ENCODE peak calls at places on chromosomes 1 and 21, in seven cellular contexts. C is H9; Z is psoas muscle; R is transverse colon; J is gastrocnemius medialis; I is CD4-positive, CD25-positive, alpha-beta regulatory T cell; K is endothelial cell of umbilical vein. F is an unnamed sample. For H3K4me1, the result is how much of the 10 kb centered on the place peaks cover.

GRCh38 chr1:228377664-228378452 is 28.8 kb downstream of the TRIM11 start:
- DNase-seq in Z (peak), I (no peak), K (no peak), C (no peak), J (no peak), R (no peak), F (peak)

GRCh38 chr1:169914534-169914933 is 20.8 kb upstream of the SCYL3 start:
- DNase-seq in J (no peak), Z (no peak), C (no peak), K (peak), I (no peak), R (no peak), F (no peak)

GRCh38 chr21:15679630-15680029 is 50.2 kb upstream of the USP25 start:
- DNase-seq in Z (no peak), J (no peak), I (no peak), K (no peak), R (no peak), C (no peak), F (no peak)

GRCh38 chr1:164296172-164296571 is 262.8 kb upstream of the PBX1 start:
- DNase-seq in I (no peak), Z (no peak), J (no peak), R (peak), K (no peak), C (no peak), F (no peak)

GRCh38 chr1:76782777-76783176 is 84.5 kb upstream of the ST6GALNAC5 start:
- DNase-seq in Z (no peak), R (no peak), C (no peak), I (no peak), J (no peak), K (no peak), F (no peak)

GRCh38 chr21:26846036-26846931 is 1.1 kb upstream of the ADAMTS1 start:
- DNase-seq in I (no peak), Z (peak), R (peak), J (peak), K (peak), C (peak), F (peak)

GRCh38 chr1:66446261-66447001 is 87.5 kb upstream of the SGIP1 start:
- DNase-seq in R (no peak), Z (no peak), K (peak), J (no peak), I (peak), C (no peak), F (no peak)

GRCh38 chr1:87045757-87046422 is 131.5 kb downstream of the HS2ST1 start:
- DNase-seq in Z (no peak), J (no peak), R (no peak), C (no peak), I (peak), K (no peak), F (no peak)

GRCh38 chr1:162178432-162178831 is 108.9 kb downstream of the NOS1AP start:
- DNase-seq in C (no peak), R (no peak), K (no peak), Z (no peak), J (no peak), I (no peak), F (no peak)

GRCh38 chr21:25583370-25584133 is 23.7 kb downstream of the MRPL39 start:
- DNase-seq in Z (no peak), K (no peak), J (no peak), I (no peak), R (no peak), C (no peak), F (no peak)

GRCh38 chr1:209895709-209896108 is 42.3 kb upstream of the SYT14 start:
- DNase-seq in K (peak), C (no peak), R (no peak), I (no peak), J (no peak), Z (no peak), F (no peak)

GRCh38 chr21:45138199-45139002 is 64.0 kb downstream of the ADARB1 start:
- DNase-seq in K (peak), J (peak), R (peak), I (peak), Z (peak), C (peak), F (no peak)

GRCh38 chr1:78419309-78419708 is 71.5 kb upstream of the PTGFR start:
- DNase-seq in I (no peak), K (no peak), Z (no peak), C (no peak), J (no peak), R (no peak), F (no peak)

GRCh38 chr1:54028306-54029251 is 10.6 kb upstream of the LDLRAD1 start:
- DNase-seq in R (no peak), K (no peak), C (no peak), Z (no peak), I (no peak), J (no peak), F (no peak)

GRCh38 chr1:178361847-178362246 is 134.9 kb downstream of the CLEC20A start:
- DNase-seq in C (no peak), R (no peak), K (no peak), Z (no peak), I (no peak), J (no peak), F (no peak)

GRCh38 chr1:70220517-70221240 is 501 bp upstream of the SRSF11 start:
- DNase-seq in R (no peak), C (no peak), J (peak), K (no peak), I (no peak), Z (no peak), F (no peak)

GRCh38 chr1:26700711-26701110 is 4.9 kb downstream of the ARID1A start:
- DNase-seq in R (no peak), C (no peak), Z (no peak), I (no peak), J (peak), K (no peak), F (no peak)

GRCh38 chr1:14946011-14946359 is 207.6 kb upstream of the TMEM51 start:
- DNase-seq in J (no peak), R (no peak), K (no peak), Z (no peak), C (no peak), I (no peak), F (no peak)
- H3K4me1 ChIP-seq in J (under half), R (under half), K (under half), Z (under half), C (under half), I (under half), F (under half)

GRCh38 chr1:37926061-37926924 is 20.6 kb downstream of the INPP5B start:
- DNase-seq in C (no peak), R (no peak), J (no peak), Z (no peak), K (no peak), I (no peak), F (no peak)
- H3K4me1 ChIP-seq in C (under half), R (under half), J (under half), Z (under half), K (under half), I (under half), F (under half)

DNA sequence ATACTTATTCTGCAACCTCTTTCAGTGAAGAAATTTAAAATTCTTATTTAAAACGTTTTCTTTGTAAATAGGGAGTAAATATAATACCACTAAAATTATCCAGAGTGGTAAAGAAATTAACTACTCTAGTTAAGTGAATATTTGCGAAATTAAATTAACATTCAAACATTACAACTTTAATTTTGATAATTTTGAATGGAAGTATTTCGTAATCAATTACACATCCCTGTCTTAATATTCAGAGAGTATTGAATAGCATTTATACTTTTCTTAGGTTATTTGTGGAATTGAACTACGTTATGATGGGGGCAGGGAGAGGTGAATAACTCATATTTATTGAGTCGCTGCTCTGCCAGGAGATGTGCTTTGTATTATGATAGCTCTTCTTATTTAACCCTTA is 96.3 kb upstream of the KIF26B start:
- DNase-seq in R (no peak), I (no peak), J (no peak), C (no peak), Z (no peak), K (no peak), F (no peak)
- H3K4me1 ChIP-seq in R (under half), I (under half), J (under half), C (under half), Z (under half), K (under half), F (under half)

DNA sequence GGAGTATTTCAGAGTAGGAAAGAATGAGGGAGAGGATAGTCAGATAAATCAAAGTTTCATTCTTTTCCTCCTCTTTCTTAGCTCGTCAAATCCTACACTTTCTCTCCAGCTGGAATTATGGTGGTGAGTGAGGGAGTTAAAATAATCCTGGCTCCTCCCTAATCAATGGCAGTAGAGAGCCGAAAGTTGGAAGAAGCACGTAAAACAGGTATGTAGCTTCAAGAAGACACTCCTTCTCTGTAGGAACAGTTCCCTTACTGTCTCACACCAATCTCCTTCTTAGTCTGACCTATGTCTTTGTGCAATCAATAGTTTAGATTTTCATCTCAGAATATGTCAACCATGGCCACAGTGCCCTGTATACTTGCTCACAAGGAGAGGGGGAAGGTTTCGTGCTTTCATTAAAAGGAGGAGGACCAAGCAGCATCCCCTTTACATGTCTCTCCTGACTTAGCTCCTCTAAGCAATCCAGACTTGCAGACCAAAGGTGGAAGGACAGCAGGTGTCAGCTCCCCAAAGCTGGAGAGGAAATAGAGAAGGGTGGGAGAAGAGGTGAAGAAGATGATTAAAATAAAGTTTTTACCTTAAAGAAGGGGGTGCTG is 872 bp downstream of the MINDY1 start:
- DNase-seq in I (no peak), R (no peak), Z (no peak), K (peak), C (no peak), J (no peak), F (no peak)
- H3K4me1 ChIP-seq in I (half or more), R (half or more), Z (half or more), K (under half), C (under half), J (half or more), F (under half)

GRCh38 chr1:7964476-7964875 is 3.0 kb downstream of the PARK7 start:
- DNase-seq in I (no peak), C (no peak), J (no peak), R (no peak), K (no peak), Z (no peak), F (peak)

GRCh38 chr1:7967651-7968050 is 6.1 kb downstream of the PARK7 start:
- DNase-seq in J (no peak), K (no peak), C (no peak), I (no peak), R (no peak), Z (no peak), F (peak)

GRCh38 chr1:7970250-7970649 is 8.7 kb downstream of the PARK7 start:
- DNase-seq in C (no peak), J (no peak), Z (no peak), R (no peak), K (no peak), I (no peak), F (no peak)

GRCh38 chr1:7971024-7971423 is 9.5 kb downstream of the PARK7 start:
- DNase-seq in R (no peak), Z (no peak), I (no peak), J (no peak), C (no peak), K (no peak), F (no peak)

GRCh38 chr1:7967206-7967605 is 5.7 kb downstream of the PARK7 start:
- DNase-seq in I (no peak), C (no peak), R (no peak), K (peak), Z (no peak), J (no peak), F (no peak)
- H3K4me1 ChIP-seq in I (half or more), C (under half), R (under half), K (under half), Z (under half), J (under half), F (under half)

DNA sequence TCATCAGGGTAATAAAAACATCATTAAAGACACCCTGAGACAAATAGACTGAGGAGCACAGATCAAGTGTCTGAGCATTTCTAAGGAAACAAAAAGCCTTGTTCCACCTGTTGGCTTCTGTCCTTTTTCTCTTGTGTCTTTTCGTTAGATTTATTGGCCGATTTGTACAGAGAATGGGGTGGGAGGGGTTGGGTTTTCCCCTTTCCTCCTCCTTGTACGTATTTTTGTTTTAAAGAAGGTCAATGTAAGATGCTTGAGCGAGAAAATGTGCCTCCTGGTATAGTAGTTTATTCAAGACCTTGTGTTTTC is 1.2 kb downstream of the BCL9 start:
- DNase-seq in J (no peak), I (no peak), K (no peak), Z (no peak), C (no peak), R (no peak), F (no peak)
- H3K4me1 ChIP-seq in J (half or more), I (half or more), K (under half), Z (half or more), C (under half), R (under half), F (under half)

GRCh38 chr1:244862354-244862698 is 2.0 kb downstream of the HNRNPU start:
- DNase-seq in K (no peak), R (no peak), I (peak), Z (no peak), J (no peak), C (no peak), F (no peak)
- H3K4me1 ChIP-seq in K (under half), R (half or more), I (half or more), Z (half or more), J (half or more), C (under half), F (half or more)

DNA sequence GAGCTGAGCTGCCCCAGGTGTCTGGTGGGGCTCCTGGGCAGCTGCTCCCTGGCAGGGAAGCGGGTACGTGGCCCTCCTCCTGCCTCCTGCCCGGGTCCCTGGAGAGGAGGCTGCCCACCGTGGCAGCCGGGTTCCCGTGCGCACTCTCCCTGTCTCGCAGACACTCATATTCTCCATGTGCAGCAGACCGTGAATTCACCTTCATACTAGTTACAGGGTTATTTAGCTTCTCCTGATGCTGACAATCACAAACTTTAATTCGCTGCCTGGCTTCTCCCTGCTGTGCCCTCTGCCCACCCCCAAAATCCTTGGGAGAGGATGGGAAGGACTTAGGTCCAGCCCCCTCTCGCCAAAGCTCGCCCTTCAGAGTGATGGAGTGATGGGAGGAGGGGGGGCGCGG is 95.3 kb downstream of the CASZ1 start:
- DNase-seq in J (no peak), Z (no peak), R (no peak), C (no peak), K (no peak), I (no peak), F (no peak)
- H3K4me1 ChIP-seq in J (under half), Z (under half), R (under half), C (under half), K (under half), I (under half), F (under half)